ENCODE peak calls at places on chromosome 20, in five cellular contexts. S is left ventricle myocardium inferior, A is transverse colon, L is AG04450, G is HCT116. X is an unnamed sample.

GRCh38 chr20:51382986-51383821 is 159.3 kb downstream of the NFATC2 start:
- DNase-seq in G (no peak), A (peak; percentile 39), L (no peak), S (no peak), X (peak; percentile 19)

GRCh38 chr20:36645998-36646397 is at the start of gene SLA2:
- DNase-seq in S (no peak), L (no peak), G (no peak), A (peak; percentile 57), X (peak; percentile 53)

GRCh38 chr20:54097236-54097529 is 26.8 kb upstream of the BCAS1 start:
- DNase-seq in L (no peak), S (no peak), G (no peak), A (no peak), X (no peak)

GRCh38 chr20:63457737-63458136 is 14.7 kb downstream of the KCNQ2 start:
- DNase-seq in L (no peak), A (no peak), G (no peak), S (peak; percentile 55), X (no peak)

GRCh38 chr20:12660918-12661317 is 347.9 kb upstream of the SPTLC3 start:
- DNase-seq in S (no peak), G (no peak), L (no peak), A (no peak), X (no peak)

GRCh38 chr20:54320148-54320607 is 112.3 kb downstream of the PFDN4 start:
- DNase-seq in L (no peak), G (no peak), A (no peak), S (no peak), X (no peak)

GRCh38 chr20:53578492-53579222 is 15.0 kb downstream of the ZNF217 start:
- DNase-seq in L (peak; percentile 77), G (peak; percentile 82), A (peak; percentile 51), S (no peak), X (no peak)

GRCh38 chr20:41889125-41889870 is 271.1 kb upstream of the CHD6 start:
- DNase-seq in A (no peak), G (peak; percentile 1), S (no peak), L (no peak), X (no peak)

GRCh38 chr20:50870572-50871161 is 60.6 kb downstream of the ADNP start:
- DNase-seq in G (no peak), A (no peak), S (no peak), L (no peak), X (no peak)

GRCh38 chr20:43916875-43917371 is 2.3 kb downstream of the TOX2 start:
- DNase-seq in A (no peak), G (no peak), L (no peak), S (no peak), X (no peak)

GRCh38 chr20:4835244-4836177 is 113.8 kb downstream of the PRND start:
- DNase-seq in L (no peak), A (peak; percentile 17), S (peak; percentile 69), G (no peak), X (no peak)

GRCh38 chr20:25484911-25485511 is 77.5 kb downstream of the GINS1 start:
- DNase-seq in A (no peak), S (no peak), G (no peak), L (no peak), X (peak; percentile 22)

GRCh38 chr20:19833395-19833794 is 75.3 kb downstream of the RIN2 start:
- DNase-seq in S (no peak), L (no peak), G (no peak), A (no peak), X (no peak)

GRCh38 chr20:63553933-63554290 is at the start of gene FNDC11:
- DNase-seq in A (peak; percentile 63), L (no peak), S (no peak), G (no peak), X (no peak)

GRCh38 chr20:30488941-30489601 is 768.4 kb upstream of the DEFB115 start:
- DNase-seq in L (no peak), A (no peak), G (no peak), S (no peak), X (peak; percentile 47)

GRCh38 chr20:24662286-24662685 is 192.9 kb downstream of the SYNDIG1 start:
- DNase-seq in A (no peak), L (no peak), G (no peak), S (no peak), X (no peak)

GRCh38 chr20:34873583-34874093 is 982 bp upstream of the GGT7 start:
- DNase-seq in A (no peak), S (no peak), G (no peak), L (no peak), X (no peak)
- H3K4me3 ChIP-seq in A (no peak overlapping the region), S (peak overlapping the region; percentile 89), G (no peak overlapping the region), L (no peak overlapping the region), X (no peak overlapping the region)

GRCh38 chr20:62216636-62217566 is 3.2 kb downstream of the HRH3 start:
- DNase-seq in L (no peak), A (no peak), G (no peak), S (no peak), X (no peak)
- H3K27ac ChIP-seq in L (no peak overlapping the region), A (no peak overlapping the region), G (no peak overlapping the region), S (no peak overlapping the region), X (no peak overlapping the region)

GRCh38 chr20:3172933-3173581 is at the start of gene LZTS3:
- DNase-seq in S (peak; percentile 75), G (no peak), L (no peak), A (peak; percentile 77), X (peak; percentile 72)

GRCh38 chr20:3173582-3174441 is 463 bp upstream of the LZTS3 start:
- DNase-seq in S (peak; percentile 93), A (peak; percentile 93), L (peak; percentile 23), G (peak; percentile 38), X (peak; percentile 97)

GRCh38 chr20:3172126-3172932 is 1.0 kb downstream of the LZTS3 start:
- DNase-seq in A (no peak), L (no peak), S (no peak), G (no peak), X (no peak)

GRCh38 chr20:3168829-3169590 is 4.3 kb downstream of the LZTS3 start:
- DNase-seq in S (no peak), L (no peak), A (no peak), G (no peak), X (no peak)

GRCh38 chr20:3171391-3172125 is 1.8 kb downstream of the LZTS3 start:
- DNase-seq in G (no peak), S (no peak), L (no peak), A (no peak), X (no peak)
- H3K4me3 ChIP-seq in G (no peak overlapping the region), S (no peak overlapping the region), L (no peak overlapping the region), A (no peak overlapping the region), X (no peak overlapping the region)

GRCh38 chr20:47809161-47809560 is 23.9 kb upstream of the SULF2 start:
- DNase-seq in L (no peak), A (no peak), S (no peak), G (no peak), X (no peak)
- H3K27ac ChIP-seq in L (no peak overlapping the region), A (no peak overlapping the region), S (no peak overlapping the region), G (no peak overlapping the region), X (no peak overlapping the region)

DNA sequence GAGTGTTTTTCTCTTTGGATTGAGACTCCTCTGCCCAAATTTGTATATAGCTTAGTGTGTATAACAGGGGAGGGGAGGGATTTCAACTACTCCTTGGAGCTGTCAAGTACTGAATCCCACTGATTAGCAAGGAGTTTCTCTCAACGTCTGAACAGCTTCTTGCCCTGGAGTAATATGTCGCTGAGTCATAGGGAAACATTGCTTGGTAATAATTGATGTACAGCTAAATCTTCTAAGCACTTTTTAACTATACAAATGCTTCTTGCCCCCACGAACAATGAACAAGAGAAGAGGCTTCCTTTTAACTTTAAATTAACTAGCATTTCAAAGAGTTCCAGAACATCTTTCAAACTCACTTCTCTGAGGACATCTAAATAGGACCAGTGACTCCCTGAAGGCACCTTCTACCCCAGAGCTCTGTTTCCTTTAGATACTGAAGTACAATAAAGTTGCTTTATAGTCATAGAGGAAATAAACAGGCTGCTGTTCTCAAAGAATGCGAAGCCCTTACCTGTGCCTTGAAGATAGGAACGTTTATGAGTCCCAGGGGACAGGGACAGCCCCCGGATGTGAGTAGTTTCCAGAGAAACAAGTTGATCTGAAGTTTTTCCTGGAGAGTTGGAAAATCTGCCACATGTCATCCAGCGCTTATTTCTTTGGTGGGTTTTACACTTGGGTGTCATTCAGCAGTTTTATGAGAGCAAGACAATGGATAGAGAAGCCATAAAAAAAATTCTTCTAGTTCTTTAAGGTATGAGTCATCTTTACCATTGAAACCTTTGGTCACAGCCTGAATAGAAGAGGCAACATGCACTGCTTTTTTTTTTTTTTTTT is 462.5 kb upstream of the BTBD3 start:
- DNase-seq in A (peak; percentile 17), L (no peak), S (no peak), G (peak; percentile 90), X (no peak)
- H3K4me3 ChIP-seq in A (no peak overlapping the region), L (no peak overlapping the region), S (no peak overlapping the region), G (peak overlapping the region; percentile 28), X (no peak overlapping the region)

GRCh38 chr20:58996226-58996611 is 10.8 kb downstream of the CTSZ start:
- DNase-seq in L (no peak), G (no peak), S (no peak), A (no peak), X (no peak)

GRCh38 chr20:58993332-58994248 is 12.5 kb downstream of the NELFCD start:
- DNase-seq in A (no peak), L (no peak), G (no peak), S (no peak), X (no peak)

GRCh38 chr20:58992911-58993310 is 11.9 kb downstream of the NELFCD start:
- DNase-seq in S (no peak), G (no peak), L (no peak), A (no peak), X (no peak)

GRCh38 chr20:58995461-58996225 is 11.4 kb downstream of the CTSZ start:
- DNase-seq in S (no peak), L (no peak), G (no peak), A (no peak), X (no peak)

DNA sequence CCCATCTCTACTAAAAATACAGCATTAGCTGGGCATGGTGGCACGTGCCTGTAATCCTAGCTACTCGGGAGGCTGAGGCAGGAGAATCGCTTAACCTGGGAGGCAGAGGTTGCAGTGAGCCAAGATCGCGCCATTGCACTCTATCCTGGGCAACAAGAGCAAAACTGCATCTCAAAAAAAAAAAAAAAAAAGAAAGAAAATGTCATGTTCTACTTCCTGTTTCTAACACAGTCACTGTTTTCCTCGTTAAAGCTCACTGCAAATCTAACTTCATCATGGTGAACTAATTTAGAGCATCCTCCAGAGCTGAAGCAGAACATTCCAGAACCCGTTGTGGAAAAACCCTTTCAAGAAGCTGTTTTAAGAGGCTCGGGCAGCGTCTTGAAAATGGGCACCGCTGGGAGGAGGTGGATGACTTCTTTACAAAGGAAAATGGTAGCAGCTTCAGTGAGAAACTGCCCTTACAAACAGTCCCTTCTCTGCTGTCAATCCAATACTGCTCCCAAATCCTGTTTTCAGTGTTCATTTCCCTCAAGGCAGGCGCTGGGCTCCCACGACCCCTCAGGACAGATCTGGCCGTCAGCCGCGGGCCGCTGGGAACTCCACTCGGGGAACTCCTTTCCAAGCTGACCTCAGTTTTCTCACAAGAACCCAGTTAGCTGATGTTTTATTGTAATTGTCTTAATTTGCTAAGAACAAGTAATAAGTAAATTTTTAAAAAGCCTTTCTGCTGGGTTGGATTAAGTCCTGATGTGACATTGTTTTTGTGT is 12.5 kb downstream of the CTSZ start:
- DNase-seq in S (no peak), G (no peak), L (no peak), A (no peak), X (no peak)
- H3K27ac ChIP-seq in S (peak overlapping the region; percentile 55), G (no peak overlapping the region), L (no peak overlapping the region), A (no peak overlapping the region), X (no peak overlapping the region)

GRCh38 chr20:62365814-62366369 is 1.2 kb downstream of the LAMA5 start:
- DNase-seq in L (no peak), A (peak; percentile 28), S (peak; percentile 42), G (no peak), X (no peak)
- H3K4me3 ChIP-seq in L (peak overlapping the region; percentile 62), A (peak overlapping the region; percentile 43), S (peak overlapping the region; percentile 98), G (peak overlapping the region; percentile 83), X (peak overlapping the region; percentile 71)

GRCh38 chr20:49280463-49281058 is 2.7 kb upstream of the ZNFX1 start:
- DNase-seq in S (no peak), L (no peak), A (no peak), G (no peak), X (no peak)
- H3K27ac ChIP-seq in S (peak overlapping the region; percentile 28), L (no peak overlapping the region), A (peak overlapping the region; percentile 97), G (peak overlapping the region; percentile 96), X (peak overlapping the region; percentile 97)